ENCODE peak calls at places on chromosomes 6 and 20, in ten cellular contexts. D is SW 1271; N is NCI-H2081; G is type B pancreatic cell; Y is Daoy; K is stomach; J is stimulated activated CD4-positive, alpha-beta T cell treated with anti-CD3 and anti-CD28 coated beads, TNF-alpha, amount 100 ng/mL, for 48 hours; P is activated CD4-positive, alpha-beta T cell treated with anti-CD3 and anti-CD28 coated beads for 48 hours; T is natural killer cell; Q is epithelial cell of prostate. U is an unnamed sample.

GRCh38 chr20:9392892-9393857 is 121.2 kb upstream of the LAMP5 start:
- DNase-seq in P (peak), K (peak), N (peak), Y (peak), G (no peak), D (no peak), T (no peak), Q (no peak), J (no peak), U (peak)

GRCh38 chr20:47348539-47349142 is 7.9 kb downstream of the ZMYND8 start:
- DNase-seq in J (no peak), T (no peak), P (no peak), G (no peak), Y (no peak), N (no peak), Q (no peak), K (no peak), D (no peak), U (no peak)

GRCh38 chr20:17849901-17850673 is 118.5 kb downstream of the SNX5 start:
- DNase-seq in J (no peak), G (no peak), K (peak), T (no peak), Y (peak), Q (peak), N (no peak), P (no peak), D (peak), U (peak)

GRCh38 chr6:38415231-38416005 is 224.3 kb downstream of the BTBD9 start:
- DNase-seq in P (no peak), G (no peak), J (no peak), D (no peak), Q (no peak), Y (no peak), T (no peak), N (no peak), K (no peak), U (no peak)

GRCh38 chr20:63274381-63275228 is 2.0 kb downstream of the ARFGAP1 start:
- DNase-seq in K (no peak), Y (no peak), P (no peak), T (no peak), D (no peak), G (no peak), Q (no peak), N (no peak), J (no peak), U (no peak)

GRCh38 chr20:45432294-45432693 is 16.4 kb downstream of the PIGT start:
- DNase-seq in T (peak), G (no peak), Y (no peak), D (no peak), Q (no peak), P (no peak), K (no peak), J (no peak), N (no peak), U (no peak)

GRCh38 chr6:43963877-43964658 is 163.2 kb downstream of the MRPL14 start:
- DNase-seq in K (no peak), Q (no peak), T (no peak), J (no peak), Y (no peak), G (no peak), D (no peak), N (no peak), P (no peak), U (no peak)

GRCh38 chr6:151546941-151547659 is 53.3 kb downstream of the CCDC170 start:
- DNase-seq in J (no peak), K (no peak), N (no peak), P (no peak), G (no peak), T (no peak), D (no peak), Q (no peak), Y (no peak), U (no peak)

GRCh38 chr20:1940581-1940980 is 45.4 kb downstream of the SIRPA start:
- DNase-seq in T (no peak), K (no peak), N (no peak), Q (no peak), G (no peak), J (no peak), D (no peak), P (no peak), Y (no peak), U (no peak)

GRCh38 chr6:155187096-155187495 is 76.7 kb upstream of the CLDN20 start:
- DNase-seq in Y (peak), D (no peak), Q (no peak), J (no peak), N (no peak), T (no peak), K (no peak), P (peak), G (no peak), U (no peak)

GRCh38 chr6:57217270-57217669 is 4.8 kb downstream of the RAB23 start:
- DNase-seq in D (no peak), K (no peak), J (no peak), Q (no peak), G (no peak), Y (no peak), N (no peak), P (no peak), T (no peak), U (no peak)

GRCh38 chr6:5149160-5149559 is 64.0 kb downstream of the PPP1R3G start:
- DNase-seq in T (no peak), D (no peak), Q (no peak), J (no peak), P (no peak), N (no peak), G (no peak), K (no peak), Y (no peak), U (no peak)

GRCh38 chr6:148951662-148952061 is 204.8 kb downstream of the UST start:
- DNase-seq in Y (no peak), T (no peak), J (no peak), K (no peak), D (no peak), N (no peak), G (no peak), Q (no peak), P (no peak), U (no peak)

GRCh38 chr6:36765943-36766648 is 68.5 kb downstream of the RAB44 start:
- DNase-seq in T (peak), N (peak), K (peak), G (peak), P (peak), D (peak), J (peak), Y (peak), Q (no peak), U (peak)

GRCh38 chr6:89500486-89501020 is 67.6 kb downstream of the ANKRD6 start:
- DNase-seq in P (no peak), Q (no peak), K (no peak), G (no peak), T (no peak), Y (no peak), N (no peak), D (no peak), J (no peak), U (no peak)

GRCh38 chr6:3183071-3183470 is 25.7 kb upstream of the TUBB2A start:
- DNase-seq in Q (no peak), N (no peak), G (no peak), T (no peak), Y (no peak), J (no peak), K (no peak), D (no peak), P (no peak), U (no peak)

GRCh38 chr6:102660288-102660687 is 1266.8 kb downstream of the GRIK2 start:
- DNase-seq in P (no peak), J (no peak), K (no peak), Y (no peak), D (no peak), Q (no peak), N (no peak), T (no peak), G (no peak), U (no peak)

GRCh38 chr6:100078509-100078908 is 84.5 kb upstream of the MCHR2 start:
- DNase-seq in J (no peak), D (no peak), T (no peak), N (peak), K (no peak), P (peak), G (no peak), Q (peak), Y (peak), U (peak)

GRCh38 chr6:159759645-159760044 is 2.2 kb upstream of the ACAT2 start:
- DNase-seq in G (no peak), Y (no peak), D (no peak), J (no peak), Q (no peak), N (no peak), P (no peak), T (no peak), K (no peak), U (no peak)

GRCh38 chr6:110435052-110435602 is 19.8 kb upstream of the DDO start:
- DNase-seq in Q (no peak), Y (no peak), D (no peak), N (no peak), T (no peak), G (no peak), J (no peak), K (no peak), P (no peak), U (no peak)

GRCh38 chr20:40668449-40669228 is 20.4 kb downstream of the MAFB start:
- DNase-seq in P (no peak), K (no peak), T (no peak), N (no peak), Q (no peak), J (no peak), Y (peak), G (no peak), D (no peak), U (no peak)

GRCh38 chr6:125197795-125198269 is 44.3 kb downstream of the TPD52L1 start:
- DNase-seq in N (no peak), Y (peak), T (no peak), J (no peak), G (no peak), Q (no peak), K (peak), D (no peak), P (no peak), U (peak)

GRCh38 chr20:51930775-51931174 is 128.5 kb upstream of the SALL4 start:
- DNase-seq in N (no peak), G (no peak), K (no peak), D (no peak), P (no peak), Q (no peak), Y (peak), J (no peak), T (no peak), U (peak)

GRCh38 chr6:121932071-121933009 is 467.1 kb upstream of the HSF2 start:
- DNase-seq in T (no peak), Q (no peak), G (no peak), N (no peak), J (no peak), P (no peak), D (no peak), Y (peak), K (no peak), U (peak)

GRCh38 chr6:154383273-154383672 is 26.7 kb upstream of the IPCEF1 start:
- DNase-seq in Y (no peak), Q (no peak), D (no peak), G (no peak), P (no peak), K (no peak), J (no peak), T (no peak), N (no peak), U (no peak)

GRCh38 chr6:146770965-146771735 is 172.4 kb downstream of the ADGB start:
- DNase-seq in Q (no peak), J (peak), D (no peak), T (peak), Y (peak), P (peak), N (no peak), K (no peak), G (no peak), U (no peak)